ENCODE peak calls at places on chromosomes 16 and 17, in eight cellular contexts. M, N, G, W, T, J, R and Y are unnamed samples.

GRCh38 chr17:6648181-6648580 is 3.2 kb downstream of the MED31 start:
- DNase-seq in M (no peak), N (no peak), G (no peak), W (no peak), T (no peak), J (no peak), R (no peak), Y (no peak)

GRCh38 chr17:27540300-27541105 is 84.3 kb downstream of the KSR1 start:
- DNase-seq in M (peak), N (peak), G (no peak), W (no peak), T (no peak), J (peak), R (peak), Y (peak)

GRCh38 chr16:87343753-87344050 is 26.5 kb upstream of the C16orf95 start:
- DNase-seq in M (no peak), N (no peak), G (no peak), W (no peak), T (no peak), J (no peak), R (no peak), Y (no peak)

GRCh38 chr16:68715471-68715870 is 21.6 kb upstream of the CDH1 start:
- DNase-seq in M (no peak), N (no peak), G (no peak), W (no peak), T (no peak), J (no peak), R (no peak), Y (no peak)

GRCh38 chr16:69157189-69157588 is 24.7 kb downstream of the UTP4 start:
- DNase-seq in M (no peak), N (no peak), G (no peak), W (no peak), T (no peak), J (no peak), R (no peak), Y (no peak)

GRCh38 chr16:85227924-85228462 is 115.7 kb upstream of the CIBAR2 start:
- DNase-seq in M (no peak), N (no peak), G (no peak), W (no peak), T (no peak), J (no peak), R (no peak), Y (no peak)

GRCh38 chr17:50640701-50641338 is 6.1 kb downstream of the ABCC3 start:
- DNase-seq in M (no peak), N (peak), G (no peak), W (no peak), T (no peak), J (no peak), R (peak), Y (no peak)

GRCh38 chr16:14562691-14563491 is 67.2 kb downstream of the PARN start:
- DNase-seq in M (no peak), N (peak), G (no peak), W (no peak), T (no peak), J (no peak), R (no peak), Y (peak)

GRCh38 chr17:74217036-74217725 is 3.8 kb downstream of the TTYH2 start:
- DNase-seq in M (no peak), N (no peak), G (no peak), W (no peak), T (no peak), J (no peak), R (no peak), Y (no peak)

GRCh38 chr16:54076006-54076504 is 210.5 kb downstream of the IRX3 start:
- DNase-seq in M (no peak), N (no peak), G (no peak), W (no peak), T (no peak), J (no peak), R (no peak), Y (no peak)

GRCh38 chr16:66512589-66513404 is 37.1 kb downstream of the TK2 start:
- DNase-seq in M (peak), N (no peak), G (no peak), W (no peak), T (no peak), J (no peak), R (no peak), Y (no peak)

GRCh38 chr16:2194852-2195315 is 1.5 kb downstream of the CASKIN1 start:
- DNase-seq in M (peak), N (peak), G (no peak), W (peak), T (peak), J (no peak), R (no peak), Y (peak)

GRCh38 chr17:7383742-7384488 is 3.0 kb downstream of the TNK1 start:
- DNase-seq in M (no peak), N (no peak), G (peak), W (peak), T (peak), J (no peak), R (no peak), Y (no peak)

GRCh38 chr17:47850692-47851573 is at the start of gene SP6:
- DNase-seq in M (peak), N (peak), G (peak), W (peak), T (peak), J (no peak), R (no peak), Y (peak)

GRCh38 chr17:655618-656017 is 59.0 kb downstream of the VPS53 start:
- DNase-seq in M (no peak), N (no peak), G (no peak), W (no peak), T (no peak), J (no peak), R (no peak), Y (no peak)

GRCh38 chr16:84239186-84239790 is 524 bp downstream of the KCNG4 start:
- DNase-seq in M (no peak), N (no peak), G (no peak), W (no peak), T (no peak), J (no peak), R (no peak), Y (no peak)

GRCh38 chr17:80071116-80071980 is 30.0 kb upstream of the GAA start:
- DNase-seq in M (no peak), N (peak), G (no peak), W (no peak), T (no peak), J (no peak), R (peak), Y (peak)

GRCh38 chr16:84765606-84766580 is 53.9 kb upstream of the CRISPLD2 start:
- DNase-seq in M (no peak), N (no peak), G (no peak), W (no peak), T (no peak), J (no peak), R (no peak), Y (no peak)

GRCh38 chr17:42002792-42003301 is 14.4 kb downstream of the DNAJC7 start:
- DNase-seq in M (no peak), N (no peak), G (no peak), W (no peak), T (no peak), J (no peak), R (peak), Y (no peak)

GRCh38 chr17:34356194-34356593 is at the start of gene CCL13:
- DNase-seq in M (no peak), N (no peak), G (no peak), W (no peak), T (no peak), J (no peak), R (no peak), Y (no peak)

GRCh38 chr16:11836653-11837244 is 14.6 kb downstream of the RSL1D1 start:
- DNase-seq in M (no peak), N (no peak), G (no peak), W (no peak), T (no peak), J (no peak), R (no peak), Y (no peak)

GRCh38 chr17:79732804-79733691 is 2.3 kb downstream of the ENPP7 start:
- DNase-seq in M (no peak), N (peak), G (no peak), W (no peak), T (no peak), J (no peak), R (no peak), Y (no peak)

GRCh38 chr16:29111421-29111820 is 126.6 kb downstream of the LAT start:
- DNase-seq in M (no peak), N (no peak), G (no peak), W (no peak), T (no peak), J (no peak), R (no peak), Y (no peak)

GRCh38 chr16:28569011-28569410 is 15.3 kb downstream of the SGF29 start:
- DNase-seq in M (no peak), N (no peak), G (no peak), W (no peak), T (no peak), J (no peak), R (no peak), Y (no peak)

GRCh38 chr17:6797718-6798351 is 21.8 kb downstream of the FBXO39 start:
- DNase-seq in M (no peak), N (no peak), G (no peak), W (no peak), T (no peak), J (no peak), R (no peak), Y (no peak)

GRCh38 chr17:55549140-55549539 is 37.9 kb upstream of the SMIM36 start:
- DNase-seq in M (no peak), N (no peak), G (no peak), W (no peak), T (no peak), J (no peak), R (no peak), Y (no peak)

GRCh38 chr16:86566966-86567700 is 504 bp downstream of the FOXC2 start:
- DNase-seq in M (no peak), N (no peak), G (no peak), W (peak), T (no peak), J (no peak), R (no peak), Y (no peak)

GRCh38 chr16:88681709-88682451 is 4.4 kb downstream of the SNAI3 start:
- DNase-seq in M (no peak), N (peak), G (no peak), W (no peak), T (no peak), J (no peak), R (peak), Y (no peak)